ENCODE peak calls at places on chromosome 6, in seven cellular contexts. B is right cardiac atrium, P is heart right ventricle, S is lung, L is pancreas, H is lower lobe of right lung, G is vagina. I is an unnamed sample.

GRCh38 chr6:51118754-51119153 is 300.1 kb downstream of the TFAP2B start:
- DNase-seq in H (no peak), P (no peak), S (no peak), G (no peak), B (no peak), L (no peak), I (no peak)

GRCh38 chr6:28953039-28953872 is 29.5 kb upstream of the TRIM27 start:
- DNase-seq in P (no peak), B (no peak), G (no peak), H (no peak), L (peak), S (peak), I (no peak)

GRCh38 chr6:143742070-143742954 is 64.5 kb downstream of the PHACTR2 start:
- DNase-seq in L (no peak), H (no peak), S (no peak), B (no peak), G (no peak), P (no peak), I (no peak)

GRCh38 chr6:22146581-22147468 is 150.0 kb downstream of the PRL start:
- DNase-seq in H (peak), G (no peak), S (no peak), B (no peak), P (no peak), L (peak), I (peak)

GRCh38 chr6:33198159-33198852 is 2.2 kb downstream of the RXRB start:
- DNase-seq in H (no peak), S (no peak), G (no peak), L (no peak), B (no peak), P (no peak), I (no peak)

GRCh38 chr6:22637781-22638180 is 68.4 kb downstream of the HDGFL1 start:
- DNase-seq in H (no peak), B (no peak), S (no peak), L (no peak), G (no peak), P (no peak), I (no peak)

GRCh38 chr6:22526753-22527152 is 42.6 kb upstream of the HDGFL1 start:
- DNase-seq in H (no peak), G (no peak), S (no peak), P (no peak), L (no peak), B (no peak), I (no peak)

GRCh38 chr6:4113623-4114022 is 21.8 kb downstream of the ECI2 start:
- DNase-seq in S (no peak), B (no peak), H (no peak), L (no peak), P (no peak), G (no peak), I (no peak)

GRCh38 chr6:150301871-150302800 is 66.7 kb upstream of the IYD start:
- DNase-seq in B (no peak), P (no peak), G (no peak), S (no peak), L (no peak), H (no peak), I (no peak)

GRCh38 chr6:170189236-170189635 is 101.6 kb downstream of the DLL1 start:
- DNase-seq in L (no peak), B (no peak), S (no peak), P (no peak), G (peak), H (no peak), I (no peak)

GRCh38 chr6:138403324-138403800 is 661 bp upstream of the HEBP2 start:
- DNase-seq in P (peak), H (peak), G (no peak), S (peak), B (peak), L (peak), I (no peak)

GRCh38 chr6:110949679-110950285 is 8.7 kb upstream of the GTF3C6 start:
- DNase-seq in G (no peak), H (no peak), B (no peak), S (no peak), L (no peak), P (no peak), I (no peak)

GRCh38 chr6:144064402-144064830 is 31.0 kb downstream of the SF3B5 start:
- DNase-seq in L (peak), B (peak), G (no peak), H (peak), P (peak), S (peak), I (no peak)

GRCh38 chr6:151806757-151807512 is 547 bp upstream of the ESR1 start:
- DNase-seq in L (no peak), P (no peak), G (no peak), B (no peak), H (no peak), S (no peak), I (no peak)

GRCh38 chr6:99589907-99590493 is 16.6 kb upstream of the PRDM13 start:
- DNase-seq in H (no peak), P (no peak), L (no peak), B (no peak), G (no peak), S (no peak), I (no peak)

GRCh38 chr6:112320561-112321300 is 26.4 kb upstream of the RFPL4B start:
- DNase-seq in S (no peak), H (no peak), P (no peak), G (no peak), L (no peak), B (no peak), I (no peak)

GRCh38 chr6:159807150-159807859 is 7.2 kb downstream of the PNLDC1 start:
- DNase-seq in P (no peak), S (no peak), G (no peak), B (no peak), L (peak), H (no peak), I (no peak)

GRCh38 chr6:84804720-84805119 is 40.3 kb upstream of the TBX18 start:
- DNase-seq in G (no peak), H (no peak), P (no peak), L (no peak), B (no peak), S (no peak), I (no peak)

GRCh38 chr6:104591573-104592334 is 268.0 kb downstream of the HACE1 start:
- DNase-seq in G (no peak), L (no peak), H (no peak), B (no peak), S (no peak), P (no peak), I (no peak)

GRCh38 chr6:44223471-44224153 is at the start of gene SLC29A1:
- DNase-seq in B (peak), P (peak), L (peak), H (peak), S (peak), G (no peak), I (no peak)

GRCh38 chr6:37135835-37136694 is 33.9 kb upstream of the PIM1 start:
- DNase-seq in G (no peak), S (no peak), B (no peak), P (no peak), H (no peak), L (no peak), I (no peak)
- H3K27ac ChIP-seq in G (peak), S (no peak), B (no peak), P (no peak), H (peak), L (peak), I (no peak)

GRCh38 chr6:155181498-155181897 is 82.3 kb upstream of the CLDN20 start:
- DNase-seq in S (no peak), L (no peak), G (no peak), B (no peak), H (no peak), P (no peak), I (no peak)
- H3K27ac ChIP-seq in S (no peak), L (no peak), G (no peak), B (no peak), H (no peak), P (no peak), I (no peak)

GRCh38 chr6:132147530-132148011 is 196.4 kb upstream of the CCN2 start:
- DNase-seq in B (no peak), P (peak), S (no peak), L (no peak), H (no peak), G (no peak), I (no peak)

DNA sequence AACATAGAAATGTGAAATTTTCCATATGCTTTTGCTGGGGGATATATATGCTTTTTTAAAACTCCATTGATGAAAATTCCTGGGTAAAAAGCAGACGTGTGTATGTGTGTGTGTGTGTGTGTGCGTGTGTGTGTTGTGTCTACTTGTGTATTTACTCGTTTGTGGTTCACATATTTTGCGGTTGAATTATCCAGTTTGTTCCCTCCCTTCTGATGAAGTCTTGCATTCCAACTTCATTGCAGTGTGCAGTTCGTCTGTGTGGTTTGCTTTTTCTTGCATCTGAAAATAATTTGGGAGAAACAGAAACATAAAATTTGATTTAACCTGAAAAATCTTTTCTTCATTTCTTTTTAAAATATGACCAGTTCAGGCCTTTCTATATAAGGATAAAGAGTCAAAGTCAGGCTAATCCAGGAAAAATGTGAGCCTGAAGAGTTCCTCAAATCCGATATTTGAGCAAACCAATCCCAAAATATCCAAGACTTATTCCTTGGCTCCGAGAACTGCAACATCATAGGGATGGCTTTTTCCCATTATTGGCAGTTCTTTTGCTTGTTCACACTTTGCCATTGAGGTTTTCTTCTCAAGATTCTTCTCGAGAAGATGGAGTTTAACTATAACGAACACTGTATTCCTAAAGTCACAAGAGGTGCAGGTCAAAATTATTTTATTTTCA is 202.2 kb upstream of the CCN2 start:
- DNase-seq in P (no peak), H (no peak), L (no peak), G (no peak), S (no peak), B (no peak), I (no peak)
- H3K27ac ChIP-seq in P (no peak), H (no peak), L (no peak), G (peak), S (no peak), B (no peak), I (no peak)

GRCh38 chr6:157326979-157327378 is 3.7 kb upstream of the TMEM242 start:
- DNase-seq in G (no peak), H (no peak), S (no peak), L (no peak), P (no peak), B (no peak), I (no peak)
- H3K27ac ChIP-seq in G (no peak), H (no peak), S (peak), L (no peak), P (peak), B (peak), I (no peak)

GRCh38 chr6:134515976-134516375 is 198.1 kb upstream of the SGK1 start:
- DNase-seq in L (no peak), P (no peak), G (no peak), B (no peak), H (no peak), S (no peak), I (no peak)
- H3K27ac ChIP-seq in L (no peak), P (no peak), G (no peak), B (no peak), H (peak), S (peak), I (no peak)

GRCh38 chr6:41372526-41373366 is 37.3 kb downstream of the NCR2 start:
- DNase-seq in P (no peak), G (no peak), B (no peak), H (no peak), S (no peak), L (no peak), I (no peak)
- H3K27ac ChIP-seq in P (no peak), G (no peak), B (no peak), H (no peak), S (no peak), L (no peak), I (no peak)

I was measured in caudate nucleus.